ENCODE peak calls at places on chromosomes 11 and 22, in six cellular contexts. T is right lobe of liver, K is amniotic stem cell, E is hepatic stellate cell, A is EH, I is dorsolateral prefrontal cortex. B is an unnamed sample.

GRCh38 chr11:73597340-73597955 is 464 bp downstream of the FAM168A start:
- DNase-seq in I (no peak), E (no peak), K (no peak), T (no peak), A (no peak), B (no peak)

GRCh38 chr11:109865558-109866186 is 227.5 kb upstream of the ZC3H12C start:
- DNase-seq in E (no peak), T (no peak), K (no peak), I (peak), A (no peak), B (no peak)

GRCh38 chr22:42648368-42649260 is 578 bp downstream of the CYB5R3 start:
- DNase-seq in K (no peak), A (peak), I (peak), E (peak), T (peak), B (no peak)

GRCh38 chr11:12552677-12553076 is 121.5 kb upstream of the TEAD1 start:
- DNase-seq in A (peak), K (peak), I (no peak), E (no peak), T (no peak), B (no peak)

GRCh38 chr22:43488031-43488892 is 76.4 kb downstream of the MPPED1 start:
- DNase-seq in A (no peak), T (no peak), K (no peak), I (no peak), E (no peak), B (no peak)

GRCh38 chr11:12091957-12092558 is 18.3 kb upstream of the MICAL2 start:
- DNase-seq in K (no peak), I (no peak), E (no peak), T (no peak), A (peak), B (no peak)

GRCh38 chr22:35133702-35134395 is 67.9 kb downstream of the ISX start:
- DNase-seq in E (no peak), A (no peak), I (no peak), T (no peak), K (no peak), B (no peak)

GRCh38 chr11:70378506-70379134 is 19.7 kb upstream of the CTTN start:
- DNase-seq in A (no peak), E (no peak), I (no peak), T (no peak), K (no peak), B (no peak)

GRCh38 chr11:34351687-34352469 is 5.9 kb downstream of the ABTB2 start:
- DNase-seq in K (no peak), T (no peak), A (no peak), I (no peak), E (no peak), B (peak)

GRCh38 chr11:57786436-57786835 is 24.8 kb downstream of the CTNND1 start:
- DNase-seq in A (peak), T (no peak), K (no peak), E (no peak), I (no peak), B (no peak)

GRCh38 chr22:21632237-21632895 is at the start of gene CCDC116:
- DNase-seq in E (no peak), K (no peak), T (no peak), I (no peak), A (peak), B (no peak)

GRCh38 chr11:1888811-1889526 is 2.7 kb downstream of the PRR33 start:
- DNase-seq in T (no peak), I (no peak), E (no peak), A (no peak), K (no peak), B (no peak)

GRCh38 chr11:129410561-129410960 is 34.9 kb downstream of the BARX2 start:
- DNase-seq in A (no peak), I (no peak), E (no peak), K (no peak), T (no peak), B (no peak)

GRCh38 chr11:21470521-21470920 is 722.4 kb upstream of the ANO5 start:
- DNase-seq in K (no peak), A (no peak), I (no peak), T (no peak), E (no peak), B (no peak)

GRCh38 chr11:83448686-83449085 is 162.5 kb upstream of the CCDC90B start:
- DNase-seq in K (no peak), I (no peak), E (no peak), T (no peak), A (no peak), B (no peak)

GRCh38 chr22:35488513-35488912 is 52.1 kb upstream of the RASD2 start:
- DNase-seq in A (no peak), K (no peak), T (no peak), E (no peak), I (no peak), B (no peak)

GRCh38 chr11:22459053-22459452 is 120.9 kb downstream of the SLC17A6 start:
- DNase-seq in T (no peak), E (no peak), A (peak), K (peak), I (no peak), B (no peak)

GRCh38 chr11:117686711-117687110 is 110.3 kb downstream of the DSCAML1 start:
- DNase-seq in I (no peak), K (no peak), E (no peak), T (no peak), A (no peak), B (no peak)

GRCh38 chr11:66845876-66846212 is 2.6 kb downstream of the RCE1 start:
- DNase-seq in E (no peak), A (no peak), I (no peak), T (peak), K (no peak), B (no peak)

GRCh38 chr22:30183861-30184278 is 62.7 kb downstream of the LIF start:
- DNase-seq in K (no peak), I (no peak), A (peak), E (no peak), T (no peak), B (no peak)

GRCh38 chr11:72720047-72720446 is 32.2 kb downstream of the ARAP1 start:
- DNase-seq in E (no peak), K (no peak), I (no peak), A (no peak), T (no peak), B (no peak)

GRCh38 chr11:31806944-31807790 is 4.0 kb downstream of the PAX6 start:
- DNase-seq in E (no peak), I (no peak), T (no peak), A (no peak), K (no peak), B (no peak)

GRCh38 chr11:95531116-95531515 is 258.5 kb downstream of the FAM76B start:
- DNase-seq in E (no peak), K (no peak), I (no peak), A (no peak), T (no peak), B (no peak)

B was measured in GM12878.